ENCODE peak calls at places on chromosome 2, in four cellular contexts. One of them, this sample, is unnamed.

GRCh38 chr2:160053946-160054345 is 8.5 kb downstream of the PLA2R1 start:
- DNase-seq in hepatocyte: no peak
- DNase-seq in OCI-LY7: no peak
- DNase-seq in PC-3: no peak
- DNase-seq in this sample: no peak

GRCh38 chr2:231467016-231467545 is 2.8 kb upstream of the NCL start:
- DNase-seq in hepatocyte: no peak
- DNase-seq in OCI-LY7: no peak
- DNase-seq in PC-3: no peak
- DNase-seq in this sample: no peak

GRCh38 chr2:43227830-43228280 is 1.4 kb upstream of the ZFP36L2 start:
- DNase-seq in OCI-LY7: no peak
- DNase-seq in hepatocyte: no peak
- DNase-seq in PC-3: peak
- DNase-seq in this sample: no peak

GRCh38 chr2:8496617-8497016 is 185.2 kb upstream of the ID2 start:
- DNase-seq in hepatocyte: no peak
- DNase-seq in OCI-LY7: no peak
- DNase-seq in PC-3: no peak
- DNase-seq in this sample: no peak

GRCh38 chr2:43005211-43005974 is 213.0 kb upstream of the HAAO start:
- DNase-seq in PC-3: no peak
- DNase-seq in hepatocyte: peak
- DNase-seq in OCI-LY7: no peak
- DNase-seq in this sample: no peak

GRCh38 chr2:36485521-36485920 is 112.4 kb downstream of the FEZ2 start:
- DNase-seq in OCI-LY7: no peak
- DNase-seq in PC-3: peak
- DNase-seq in hepatocyte: no peak
- DNase-seq in this sample: no peak

GRCh38 chr2:158239271-158239670 is 137.6 kb downstream of the UPP2 start:
- DNase-seq in PC-3: peak
- DNase-seq in hepatocyte: no peak
- DNase-seq in OCI-LY7: no peak
- DNase-seq in this sample: no peak

GRCh38 chr2:202036601-202037037 is 3.0 kb downstream of the FZD7 start:
- DNase-seq in PC-3: no peak
- DNase-seq in OCI-LY7: no peak
- DNase-seq in hepatocyte: no peak
- DNase-seq in this sample: peak

GRCh38 chr2:141611981-141612380 is 518.8 kb downstream of the LRP1B start:
- DNase-seq in OCI-LY7: no peak
- DNase-seq in hepatocyte: no peak
- DNase-seq in PC-3: peak
- DNase-seq in this sample: no peak

GRCh38 chr2:193250389-193250788 is 1055.7 kb upstream of the TMEFF2 start:
- DNase-seq in OCI-LY7: no peak
- DNase-seq in hepatocyte: no peak
- DNase-seq in PC-3: no peak
- DNase-seq in this sample: no peak

GRCh38 chr2:215626812-215627281 is 191.0 kb upstream of the FN1 start:
- DNase-seq in PC-3: no peak
- DNase-seq in hepatocyte: no peak
- DNase-seq in OCI-LY7: no peak
- DNase-seq in this sample: no peak

GRCh38 chr2:18610103-18610502 is 20.7 kb upstream of the NT5C1B start:
- DNase-seq in PC-3: no peak
- DNase-seq in OCI-LY7: no peak
- DNase-seq in hepatocyte: no peak
- DNase-seq in this sample: no peak
- TF ChIP-seq EZH2phosphoT487 in PC-3: no peak
- TF ChIP-seq EZH2phosphoT487 in OCI-LY7: no peak
- TF ChIP-seq EZH2phosphoT487 in hepatocyte: no peak
- TF ChIP-seq EZH2phosphoT487 in this sample: no peak

DNA sequence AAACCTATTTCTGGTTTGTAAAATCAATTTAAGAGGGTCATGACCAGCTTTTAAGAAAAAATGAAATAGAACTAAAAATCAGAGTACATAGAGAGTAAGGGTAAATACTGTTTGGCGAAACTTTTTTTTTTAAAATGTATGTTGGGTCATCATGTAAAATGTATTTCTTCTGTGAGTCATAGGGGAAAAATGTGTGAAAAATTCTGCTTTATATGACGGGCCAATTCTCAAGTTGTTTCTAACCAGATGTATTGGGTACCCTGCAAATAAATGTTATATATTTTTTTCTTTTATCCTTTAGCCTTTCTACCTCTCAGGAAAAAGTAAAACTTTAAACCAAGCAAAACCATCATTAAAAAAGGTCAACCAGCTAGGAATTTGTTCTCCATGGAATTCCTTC is 13.9 kb downstream of the AFTPH start:
- DNase-seq in hepatocyte: no peak
- DNase-seq in OCI-LY7: no peak
- DNase-seq in PC-3: peak
- DNase-seq in this sample: no peak
- H3K4me2 ChIP-seq in hepatocyte: no peak
- H3K4me2 ChIP-seq in OCI-LY7: no peak
- H3K4me2 ChIP-seq in PC-3: peak
- H3K4me2 ChIP-seq in this sample: no peak

GRCh38 chr2:67039058-67039457 is 358.1 kb upstream of the ETAA1 start:
- DNase-seq in OCI-LY7: no peak
- DNase-seq in PC-3: no peak
- DNase-seq in hepatocyte: no peak
- DNase-seq in this sample: no peak

GRCh38 chr2:67036446-67036845 is 360.7 kb upstream of the ETAA1 start:
- DNase-seq in OCI-LY7: no peak
- DNase-seq in PC-3: no peak
- DNase-seq in hepatocyte: no peak
- DNase-seq in this sample: no peak

GRCh38 chr2:67038195-67038594 is 358.9 kb upstream of the ETAA1 start:
- DNase-seq in OCI-LY7: no peak
- DNase-seq in hepatocyte: no peak
- DNase-seq in PC-3: no peak
- DNase-seq in this sample: no peak

GRCh38 chr2:67039701-67040100 is 357.4 kb upstream of the ETAA1 start:
- DNase-seq in PC-3: no peak
- DNase-seq in hepatocyte: no peak
- DNase-seq in OCI-LY7: no peak
- DNase-seq in this sample: no peak

GRCh38 chr2:67037655-67038054 is 359.5 kb upstream of the ETAA1 start:
- DNase-seq in OCI-LY7: no peak
- DNase-seq in hepatocyte: peak
- DNase-seq in PC-3: no peak
- DNase-seq in this sample: no peak
- TF ChIP-seq EZH2phosphoT487 in OCI-LY7: no peak
- TF ChIP-seq EZH2phosphoT487 in hepatocyte: peak
- TF ChIP-seq EZH2phosphoT487 in PC-3: no peak
- TF ChIP-seq EZH2phosphoT487 in this sample: no peak

GRCh38 chr2:240928476-240929363 is 22.6 kb downstream of the CROCC2 start:
- DNase-seq in PC-3: no peak
- DNase-seq in hepatocyte: no peak
- DNase-seq in OCI-LY7: no peak
- DNase-seq in this sample: no peak

GRCh38 chr2:240930631-240931318 is 24.6 kb downstream of the CROCC2 start:
- DNase-seq in PC-3: no peak
- DNase-seq in OCI-LY7: no peak
- DNase-seq in hepatocyte: no peak
- DNase-seq in this sample: no peak

GRCh38 chr2:240929364-240930095 is 23.4 kb downstream of the CROCC2 start:
- DNase-seq in OCI-LY7: no peak
- DNase-seq in hepatocyte: no peak
- DNase-seq in PC-3: no peak
- DNase-seq in this sample: no peak

GRCh38 chr2:240931319-240931949 is 25.3 kb downstream of the CROCC2 start:
- DNase-seq in hepatocyte: no peak
- DNase-seq in PC-3: no peak
- DNase-seq in OCI-LY7: no peak
- DNase-seq in this sample: no peak

GRCh38 chr2:240930096-240930630 is 24.0 kb downstream of the CROCC2 start:
- DNase-seq in hepatocyte: no peak
- DNase-seq in PC-3: no peak
- DNase-seq in OCI-LY7: no peak
- DNase-seq in this sample: no peak
- H3K4me2 ChIP-seq in hepatocyte: no peak
- H3K4me2 ChIP-seq in PC-3: no peak
- H3K4me2 ChIP-seq in OCI-LY7: no peak
- H3K4me2 ChIP-seq in this sample: no peak

GRCh38 chr2:170455617-170456426 is 259.3 kb upstream of the SP5 start:
- DNase-seq in OCI-LY7: no peak
- DNase-seq in hepatocyte: peak
- DNase-seq in PC-3: peak
- DNase-seq in this sample: no peak
- TF ChIP-seq EZH2phosphoT487 in OCI-LY7: no peak
- TF ChIP-seq EZH2phosphoT487 in hepatocyte: no peak
- TF ChIP-seq EZH2phosphoT487 in PC-3: no peak
- TF ChIP-seq EZH2phosphoT487 in this sample: no peak

This sample was measured in neural progenitor cell.